ENCODE peak calls at places on chromosomes 12 and 14, in four cellular contexts. One of them, this sample, is unnamed.

GRCh38 chr12:56922032-56922431 is 12.2 kb downstream of the SDR9C7 start:
- DNase-seq in AG09309: no peak
- DNase-seq in left ventricle myocardium superior: no peak
- DNase-seq in M059J: no peak
- DNase-seq in this sample: no peak

GRCh38 chr12:66467932-66468331 is 165.6 kb downstream of the HELB start:
- DNase-seq in AG09309: no peak
- DNase-seq in M059J: peak
- DNase-seq in left ventricle myocardium superior: no peak
- DNase-seq in this sample: no peak

GRCh38 chr12:65275627-65276026 is 2.9 kb upstream of the MSRB3 start:
- DNase-seq in M059J: no peak
- DNase-seq in left ventricle myocardium superior: no peak
- DNase-seq in AG09309: no peak
- DNase-seq in this sample: no peak

GRCh38 chr14:39266589-39266870 is 32.8 kb downstream of the MIA2 start:
- DNase-seq in AG09309: no peak
- DNase-seq in M059J: peak
- DNase-seq in left ventricle myocardium superior: peak
- DNase-seq in this sample: no peak

GRCh38 chr12:76422878-76423438 is 74.7 kb upstream of the BBS10 start:
- DNase-seq in M059J: peak
- DNase-seq in left ventricle myocardium superior: no peak
- DNase-seq in AG09309: no peak
- DNase-seq in this sample: peak

GRCh38 chr12:124422142-124422569 is 127.3 kb downstream of the RFLNA start:
- DNase-seq in M059J: no peak
- DNase-seq in AG09309: no peak
- DNase-seq in left ventricle myocardium superior: no peak
- DNase-seq in this sample: peak

GRCh38 chr12:55931780-55932545 is 1.0 kb downstream of the DGKA start:
- DNase-seq in AG09309: no peak
- DNase-seq in M059J: peak
- DNase-seq in left ventricle myocardium superior: peak
- DNase-seq in this sample: peak

GRCh38 chr12:124405151-124405550 is 110.3 kb downstream of the RFLNA start:
- DNase-seq in left ventricle myocardium superior: no peak
- DNase-seq in M059J: no peak
- DNase-seq in AG09309: no peak
- DNase-seq in this sample: no peak

GRCh38 chr12:113050808-113051207 is 5.7 kb upstream of the DTX1 start:
- DNase-seq in AG09309: no peak
- DNase-seq in left ventricle myocardium superior: no peak
- DNase-seq in M059J: no peak
- DNase-seq in this sample: no peak

GRCh38 chr12:89821901-89822300 is 113.3 kb upstream of the ATP2B1 start:
- DNase-seq in M059J: peak
- DNase-seq in AG09309: no peak
- DNase-seq in left ventricle myocardium superior: no peak
- DNase-seq in this sample: no peak

GRCh38 chr14:54147285-54147684 is 190.7 kb upstream of the BMP4 start:
- DNase-seq in AG09309: no peak
- DNase-seq in left ventricle myocardium superior: no peak
- DNase-seq in M059J: peak
- DNase-seq in this sample: peak

GRCh38 chr12:106978035-106978800 is 8.7 kb downstream of the MTERF2 start:
- DNase-seq in left ventricle myocardium superior: peak
- DNase-seq in AG09309: no peak
- DNase-seq in M059J: peak
- DNase-seq in this sample: peak

GRCh38 chr14:60974070-60974469 is 6.8 kb downstream of the TRMT5 start:
- DNase-seq in M059J: no peak
- DNase-seq in left ventricle myocardium superior: no peak
- DNase-seq in AG09309: no peak
- DNase-seq in this sample: no peak

GRCh38 chr14:104680806-104681688 is 8.4 kb upstream of the INF2 start:
- DNase-seq in AG09309: peak
- DNase-seq in left ventricle myocardium superior: peak
- DNase-seq in M059J: peak
- DNase-seq in this sample: peak

GRCh38 chr14:68576496-68577244 is 216.2 kb downstream of the ZFP36L1 start:
- DNase-seq in left ventricle myocardium superior: no peak
- DNase-seq in AG09309: no peak
- DNase-seq in M059J: peak
- DNase-seq in this sample: peak

GRCh38 chr14:68551045-68551683 is 241.7 kb downstream of the ZFP36L1 start:
- DNase-seq in M059J: no peak
- DNase-seq in AG09309: no peak
- DNase-seq in left ventricle myocardium superior: no peak
- DNase-seq in this sample: no peak

GRCh38 chr12:41514907-41515306 is 326.8 kb downstream of the PDZRN4 start:
- DNase-seq in M059J: no peak
- DNase-seq in left ventricle myocardium superior: no peak
- DNase-seq in AG09309: no peak
- DNase-seq in this sample: no peak

GRCh38 chr14:95218006-95218405 is 60.7 kb upstream of the DICER1 start:
- DNase-seq in AG09309: no peak
- DNase-seq in left ventricle myocardium superior: no peak
- DNase-seq in M059J: no peak
- DNase-seq in this sample: no peak

GRCh38 chr12:54917001-54917488 is 62.7 kb downstream of the MUCL1 start:
- DNase-seq in AG09309: no peak
- DNase-seq in left ventricle myocardium superior: no peak
- DNase-seq in M059J: no peak
- DNase-seq in this sample: no peak

GRCh38 chr12:114444422-114445279 is 38.7 kb upstream of the TBX5 start:
- DNase-seq in M059J: no peak
- DNase-seq in left ventricle myocardium superior: no peak
- DNase-seq in AG09309: no peak
- DNase-seq in this sample: no peak

GRCh38 chr12:21604245-21605101 is at the start of gene GYS2:
- DNase-seq in left ventricle myocardium superior: no peak
- DNase-seq in AG09309: no peak
- DNase-seq in M059J: no peak
- DNase-seq in this sample: no peak

GRCh38 chr14:103110681-103111296 is 12.5 kb upstream of the TNFAIP2 start:
- DNase-seq in left ventricle myocardium superior: peak
- DNase-seq in M059J: peak
- DNase-seq in AG09309: no peak
- DNase-seq in this sample: peak

GRCh38 chr12:119071638-119072231 is 90.4 kb downstream of the SRRM4 start:
- DNase-seq in AG09309: no peak
- DNase-seq in left ventricle myocardium superior: no peak
- DNase-seq in M059J: no peak
- DNase-seq in this sample: no peak

GRCh38 chr14:103485504-103485903 is 37.1 kb downstream of the CKB start:
- DNase-seq in AG09309: no peak
- DNase-seq in left ventricle myocardium superior: no peak
- DNase-seq in M059J: no peak
- DNase-seq in this sample: no peak

GRCh38 chr12:80195143-80195726 is 95.9 kb downstream of the OTOGL start:
- DNase-seq in M059J: peak
- DNase-seq in left ventricle myocardium superior: no peak
- DNase-seq in AG09309: peak
- DNase-seq in this sample: peak

GRCh38 chr12:45263587-45263986 is 47.7 kb downstream of the ANO6 start:
- DNase-seq in left ventricle myocardium superior: no peak
- DNase-seq in AG09309: no peak
- DNase-seq in M059J: no peak
- DNase-seq in this sample: no peak

GRCh38 chr12:98228619-98229538 is 286.5 kb upstream of the TMPO start:
- DNase-seq in AG09309: no peak
- DNase-seq in M059J: no peak
- DNase-seq in left ventricle myocardium superior: no peak
- DNase-seq in this sample: no peak

GRCh38 chr12:108375986-108376663 is 37.0 kb upstream of the CMKLR1 start:
- DNase-seq in M059J: no peak
- DNase-seq in AG09309: peak
- DNase-seq in left ventricle myocardium superior: no peak
- DNase-seq in this sample: peak

GRCh38 chr12:38120438-38120837 is 196.1 kb upstream of the ALG10B start:
- DNase-seq in AG09309: no peak
- DNase-seq in M059J: no peak
- DNase-seq in left ventricle myocardium superior: no peak
- DNase-seq in this sample: peak

GRCh38 chr14:69096766-69097475 is 56.0 kb downstream of the DCAF5 start:
- DNase-seq in left ventricle myocardium superior: no peak
- DNase-seq in M059J: no peak
- DNase-seq in AG09309: no peak
- DNase-seq in this sample: no peak